ENCODE peak calls at places on chromosomes 11 and 22, in seven cellular contexts. U is mesendoderm, W is neuronal stem cell, K is mesenchymal stem cell, Z is H9, G is IMR-90, B is trophoblast cell. R is an unnamed sample.

GRCh38 chr11:134958336-134958640 is 546.2 kb upstream of the B3GAT1 start:
- DNase-seq in U (no peak), W (no peak), K (no peak), Z (no peak), G (no peak), B (no peak), R (no peak)

GRCh38 chr22:24457894-24458293 is 30.5 kb downstream of the ADORA2A start:
- DNase-seq in U (no peak), W (no peak), K (no peak), Z (no peak), G (no peak), B (no peak), R (no peak)

GRCh38 chr11:3058753-3059664 is 1.8 kb upstream of the CARS1 start:
- DNase-seq in U (peak), W (no peak), K (peak), Z (peak), G (peak), B (peak), R (no peak)

GRCh38 chr11:131504199-131504949 is 134.0 kb downstream of the NTM start:
- DNase-seq in U (peak), W (peak), K (no peak), Z (peak), G (no peak), B (no peak), R (peak)

GRCh38 chr22:16966251-16966650 is 41.8 kb downstream of the GAB4 start:
- DNase-seq in U (no peak), W (no peak), K (no peak), Z (no peak), G (no peak), B (no peak), R (no peak)

GRCh38 chr11:68302256-68303054 is 9.9 kb upstream of the LRP5 start:
- DNase-seq in U (no peak), W (no peak), K (peak), Z (no peak), G (peak), B (no peak), R (no peak)

GRCh38 chr11:110425751-110426545 is 3.8 kb upstream of the FDX1 start:
- DNase-seq in U (no peak), W (no peak), K (peak), Z (no peak), G (peak), B (peak), R (no peak)

GRCh38 chr11:78860720-78861422 is 286.2 kb upstream of the NARS2 start:
- DNase-seq in U (peak), W (peak), K (peak), Z (no peak), G (peak), B (no peak), R (peak)

GRCh38 chr11:46743693-46744339 is 24.8 kb downstream of the F2 start:
- DNase-seq in U (no peak), W (no peak), K (peak), Z (no peak), G (peak), B (no peak), R (no peak)

GRCh38 chr11:5210376-5210885 is 9.9 kb upstream of the OR51V1 start:
- DNase-seq in U (peak), W (no peak), K (no peak), Z (no peak), G (no peak), B (no peak), R (no peak)

GRCh38 chr22:20857838-20858614 is 585 bp downstream of the PI4KA start:
- DNase-seq in U (peak), W (peak), K (peak), Z (peak), G (peak), B (peak), R (peak)

GRCh38 chr22:35392357-35392756 is 7.6 kb upstream of the MCM5 start:
- DNase-seq in U (no peak), W (no peak), K (no peak), Z (no peak), G (no peak), B (no peak), R (no peak)

GRCh38 chr11:111977141-111978027 is 40.2 kb downstream of the DIXDC1 start:
- DNase-seq in U (peak), W (peak), K (peak), Z (peak), G (no peak), B (peak), R (no peak)

GRCh38 chr11:108975641-108976071 is 310.8 kb downstream of the DDX10 start:
- DNase-seq in U (no peak), W (no peak), K (no peak), Z (no peak), G (no peak), B (no peak), R (no peak)

GRCh38 chr22:24583221-24583971 is 9.5 kb downstream of the LRRC75B start:
- DNase-seq in U (no peak), W (no peak), K (no peak), Z (no peak), G (peak), B (no peak), R (no peak)

GRCh38 chr11:88424881-88425280 is 87.3 kb upstream of the CTSC start:
- DNase-seq in U (no peak), W (no peak), K (no peak), Z (no peak), G (no peak), B (no peak), R (no peak)

GRCh38 chr22:29202231-29203192 is 3.2 kb upstream of the EMID1 start:
- DNase-seq in U (peak), W (no peak), K (peak), Z (peak), G (peak), B (no peak), R (no peak)

GRCh38 chr22:27866136-27867091 is 52.6 kb downstream of the PITPNB start:
- DNase-seq in U (no peak), W (no peak), K (peak), Z (no peak), G (peak), B (no peak), R (no peak)

DNA sequence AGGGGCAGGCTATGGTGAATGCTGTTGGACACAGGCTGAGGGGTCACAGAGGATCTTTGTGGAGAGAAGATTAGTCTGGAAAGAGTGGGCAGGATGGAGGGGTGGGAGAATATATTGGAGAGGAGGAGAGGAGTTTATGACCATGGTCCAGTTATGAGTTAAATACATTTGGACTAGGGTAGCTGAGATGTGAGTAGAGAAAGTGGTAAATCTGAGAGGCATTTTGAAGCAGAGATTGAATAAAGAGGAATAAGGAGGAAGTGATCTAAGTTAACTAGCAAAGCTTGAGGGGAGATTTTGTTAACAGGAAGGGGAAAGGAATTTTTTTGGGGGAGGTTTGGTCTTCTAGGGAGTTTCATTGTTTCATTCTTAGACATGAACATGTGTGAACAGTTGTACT is 43.2 kb upstream of the EED start:
- DNase-seq in U (no peak), W (no peak), K (no peak), Z (no peak), G (no peak), B (no peak), R (no peak)
- H3K18ac ChIP-seq in U (no peak), W (no peak), K (peak), Z (no peak), G (no peak), B (no peak), R (no peak)

GRCh38 chr22:39905686-39906085 is 4.8 kb downstream of the GRAP2 start:
- DNase-seq in U (no peak), W (no peak), K (no peak), Z (no peak), G (no peak), B (no peak), R (no peak)
- H3K18ac ChIP-seq in U (no peak), W (no peak), K (no peak), Z (no peak), G (no peak), B (no peak), R (no peak)

GRCh38 chr11:94933225-94934130 is 39.9 kb downstream of the CWC15 start:
- DNase-seq in U (no peak), W (no peak), K (peak), Z (no peak), G (peak), B (peak), R (no peak)
- H3K18ac ChIP-seq in U (no peak), W (no peak), K (peak), Z (no peak), G (peak), B (no peak), R (no peak)

GRCh38 chr22:48837341-48837935 is 990.2 kb downstream of the BRD1 start:
- DNase-seq in U (peak), W (no peak), K (no peak), Z (no peak), G (no peak), B (no peak), R (no peak)
- H3K18ac ChIP-seq in U (no peak), W (peak), K (no peak), Z (no peak), G (no peak), B (no peak), R (no peak)

GRCh38 chr11:66281776-66282467 is 3.9 kb downstream of the CNIH2 start:
- DNase-seq in U (no peak), W (no peak), K (no peak), Z (no peak), G (no peak), B (no peak), R (no peak)
- H3K18ac ChIP-seq in U (no peak), W (peak), K (peak), Z (peak), G (no peak), B (no peak), R (no peak)